ENCODE peak calls at places on chromosomes 3 and 15, in eight cellular contexts. U is astrocyte of the spinal cord; Z is activated CD8-positive, alpha-beta memory T cell treated with anti-CD3 and anti-CD28 coated beads for 48 hours; H is cardiac fibroblast; L is activated T-cell treated with anti-CD3 and anti-CD28 coated beads for 1 hour; B is AG04450; D is stimulated activated naive B cell treated with anti-CD40 and anti-IgM and Interleukin-4, amounts not matched to agents 10 μg/mL and 1 μg/mL and 100 μg/mL, for 72 hours; Y is omental fat pad. F is an unnamed sample.

GRCh38 chr3:52181543-52181942 is 16.4 kb upstream of the ALAS1 start:
- DNase-seq in Z (no peak), H (peak), B (no peak), D (no peak), L (no peak), Y (no peak), U (no peak), F (no peak)

GRCh38 chr3:127678315-127678599 is 5.5 kb downstream of the ABTB1 start:
- DNase-seq in B (no peak), Y (peak), L (no peak), U (no peak), Z (no peak), H (no peak), D (no peak), F (no peak)

GRCh38 chr3:186315581-186316354 is 46.3 kb downstream of the DGKG start:
- DNase-seq in D (no peak), L (no peak), Y (no peak), H (no peak), U (peak), Z (no peak), B (no peak), F (no peak)

GRCh38 chr3:14123308-14124222 is 1.1 kb downstream of the CHCHD4 start:
- DNase-seq in Z (no peak), U (no peak), D (no peak), Y (no peak), H (no peak), B (no peak), L (no peak), F (no peak)

GRCh38 chr3:3200632-3201212 is 21.2 kb upstream of the CRBN start:
- DNase-seq in B (peak), D (peak), Y (no peak), Z (no peak), U (peak), H (peak), L (no peak), F (no peak)

GRCh38 chr3:9201278-9201677 is 48.2 kb downstream of the SRGAP3 start:
- DNase-seq in Z (no peak), H (no peak), D (no peak), B (no peak), Y (no peak), L (no peak), U (no peak), F (no peak)

GRCh38 chr3:31893174-31893573 is 87.9 kb downstream of the OSBPL10 start:
- DNase-seq in U (no peak), Z (no peak), L (no peak), H (peak), B (no peak), D (no peak), Y (no peak), F (no peak)

GRCh38 chr3:140758791-140759444 is 81.1 kb downstream of the TRIM42 start:
- DNase-seq in Y (no peak), H (no peak), B (no peak), L (no peak), U (no peak), D (no peak), Z (no peak), F (no peak)

GRCh38 chr3:43621406-43621973 is 321 bp downstream of the ANO10 start:
- DNase-seq in L (no peak), Z (no peak), Y (peak), B (no peak), U (no peak), D (peak), H (peak), F (no peak)

GRCh38 chr3:179734497-179735281 is 81.8 kb downstream of the USP13 start:
- DNase-seq in B (no peak), D (no peak), U (no peak), H (no peak), Z (no peak), L (no peak), Y (no peak), F (no peak)

GRCh38 chr3:45553469-45553974 is 41.0 kb upstream of the LIMD1 start:
- DNase-seq in L (no peak), Y (no peak), H (peak), B (no peak), U (peak), Z (no peak), D (no peak), F (no peak)

GRCh38 chr15:84863480-84864428 is 20.7 kb upstream of the SLC28A1 start:
- DNase-seq in L (no peak), D (no peak), U (no peak), H (peak), B (no peak), Z (no peak), Y (no peak), F (no peak)

GRCh38 chr3:114519415-114519814 is 225.6 kb downstream of the TIGIT start:
- DNase-seq in B (peak), H (peak), D (peak), Y (no peak), U (peak), Z (no peak), L (no peak), F (no peak)

GRCh38 chr15:68608206-68608843 is 29.5 kb downstream of the CORO2B start:
- DNase-seq in L (no peak), B (no peak), U (peak), Y (peak), H (peak), Z (no peak), D (no peak), F (no peak)

F was measured in GM19239.